ENCODE peak calls at places on chromosomes 13 and 19, in five cellular contexts. One of them, this sample, is unnamed.

GRCh38 chr19:47729799-47730520 is 15.4 kb upstream of the NOP53 start:
- DNase-seq in adrenal gland: peak; percentile 54
- DNase-seq in tibial artery: peak; percentile 88
- DNase-seq in cardiac muscle cell: peak; percentile 72
- DNase-seq in GM23248: peak; percentile 36
- DNase-seq in this sample: no peak

GRCh38 chr19:35178701-35179100 is 24.2 kb downstream of the FXYD5 start:
- DNase-seq in cardiac muscle cell: peak; percentile 62
- DNase-seq in GM23248: peak; percentile 41
- DNase-seq in adrenal gland: no peak
- DNase-seq in tibial artery: no peak
- DNase-seq in this sample: no peak

GRCh38 chr19:12833747-12834417 is 497 bp downstream of the RTBDN start:
- DNase-seq in GM23248: peak; percentile 45
- DNase-seq in cardiac muscle cell: peak; percentile 18
- DNase-seq in tibial artery: no peak
- DNase-seq in adrenal gland: no peak
- DNase-seq in this sample: no peak

GRCh38 chr19:16258440-16258903 is 60.8 kb downstream of the AP1M1 start:
- DNase-seq in tibial artery: peak; percentile 84
- DNase-seq in adrenal gland: peak; percentile 65
- DNase-seq in GM23248: no peak
- DNase-seq in cardiac muscle cell: peak; percentile 43
- DNase-seq in this sample: no peak

GRCh38 chr19:13315495-13315894 is 165.3 kb downstream of the IER2 start:
- DNase-seq in cardiac muscle cell: no peak
- DNase-seq in tibial artery: no peak
- DNase-seq in GM23248: no peak
- DNase-seq in adrenal gland: no peak
- DNase-seq in this sample: no peak

GRCh38 chr19:15452111-15453047 is 2.6 kb upstream of the WIZ start:
- DNase-seq in GM23248: peak; percentile 88
- DNase-seq in tibial artery: peak; percentile 95
- DNase-seq in adrenal gland: peak; percentile 97
- DNase-seq in cardiac muscle cell: peak; percentile 91
- DNase-seq in this sample: peak; percentile 49

GRCh38 chr19:18291590-18292459 is 10.4 kb upstream of the JUND start:
- DNase-seq in cardiac muscle cell: peak; percentile 93
- DNase-seq in adrenal gland: peak; percentile 91
- DNase-seq in GM23248: peak; percentile 86
- DNase-seq in tibial artery: peak; percentile 96
- DNase-seq in this sample: peak; percentile 66

GRCh38 chr13:62320731-62321130 is 905.1 kb upstream of the PCDH20 start:
- DNase-seq in cardiac muscle cell: no peak
- DNase-seq in adrenal gland: no peak
- DNase-seq in GM23248: no peak
- DNase-seq in tibial artery: no peak
- DNase-seq in this sample: no peak

GRCh38 chr13:102255409-102255808 is 146.4 kb downstream of the FGF14 start:
- DNase-seq in adrenal gland: no peak
- DNase-seq in GM23248: no peak
- DNase-seq in cardiac muscle cell: no peak
- DNase-seq in tibial artery: no peak
- DNase-seq in this sample: no peak

GRCh38 chr13:112711528-112712265 is 21.9 kb downstream of the ATP11A start:
- DNase-seq in GM23248: peak; percentile 98
- DNase-seq in tibial artery: peak; percentile 91
- DNase-seq in adrenal gland: peak; percentile 88
- DNase-seq in cardiac muscle cell: peak; percentile 99
- DNase-seq in this sample: peak; percentile 74

GRCh38 chr19:8377598-8377997 is 12.6 kb upstream of the RAB11B start:
- DNase-seq in GM23248: no peak
- DNase-seq in tibial artery: no peak
- DNase-seq in cardiac muscle cell: no peak
- DNase-seq in adrenal gland: no peak
- DNase-seq in this sample: no peak

GRCh38 chr13:64662887-64663593 is 2567.1 kb downstream of the PCDH9 start:
- DNase-seq in adrenal gland: no peak
- DNase-seq in GM23248: no peak
- DNase-seq in cardiac muscle cell: no peak
- DNase-seq in tibial artery: no peak
- DNase-seq in this sample: no peak

GRCh38 chr19:4676955-4677731 is 7.0 kb upstream of the MYDGF start:
- DNase-seq in cardiac muscle cell: peak; percentile 52
- DNase-seq in GM23248: peak; percentile 67
- DNase-seq in tibial artery: no peak
- DNase-seq in adrenal gland: peak; percentile 62
- DNase-seq in this sample: no peak

GRCh38 chr13:112658807-112659206 is 31.0 kb upstream of the ATP11A start:
- DNase-seq in cardiac muscle cell: no peak
- DNase-seq in tibial artery: no peak
- DNase-seq in GM23248: no peak
- DNase-seq in adrenal gland: no peak
- DNase-seq in this sample: no peak

GRCh38 chr19:7519411-7520130 is 2.9 kb upstream of the MCOLN1 start:
- DNase-seq in adrenal gland: no peak
- DNase-seq in cardiac muscle cell: no peak
- DNase-seq in tibial artery: no peak
- DNase-seq in GM23248: no peak
- DNase-seq in this sample: no peak

GRCh38 chr19:3275583-3276340 is 51.3 kb downstream of the CELF5 start:
- DNase-seq in adrenal gland: peak; percentile 77
- DNase-seq in GM23248: peak; percentile 90
- DNase-seq in tibial artery: no peak
- DNase-seq in cardiac muscle cell: peak; percentile 81
- DNase-seq in this sample: peak; percentile 7

GRCh38 chr13:41696163-41697003 is 239.0 kb downstream of the RGCC start:
- DNase-seq in tibial artery: no peak
- DNase-seq in adrenal gland: no peak
- DNase-seq in cardiac muscle cell: peak; percentile 68
- DNase-seq in GM23248: peak; percentile 85
- DNase-seq in this sample: no peak

GRCh38 chr13:63403726-63404125 is 1988.1 kb upstream of the PCDH20 start:
- DNase-seq in adrenal gland: no peak
- DNase-seq in GM23248: no peak
- DNase-seq in cardiac muscle cell: no peak
- DNase-seq in tibial artery: no peak
- DNase-seq in this sample: no peak

GRCh38 chr13:83709751-83710515 is 172.3 kb downstream of the SLITRK1 start:
- DNase-seq in GM23248: no peak
- DNase-seq in cardiac muscle cell: no peak
- DNase-seq in tibial artery: no peak
- DNase-seq in adrenal gland: no peak
- DNase-seq in this sample: no peak

GRCh38 chr19:12331211-12331941 is 2.1 kb downstream of the ZNF563 start:
- DNase-seq in cardiac muscle cell: no peak
- DNase-seq in GM23248: no peak
- DNase-seq in tibial artery: no peak
- DNase-seq in adrenal gland: no peak
- DNase-seq in this sample: no peak

GRCh38 chr19:28519950-28520861 is 692.7 kb downstream of the UQCRFS1 start:
- DNase-seq in GM23248: peak; percentile 79
- DNase-seq in cardiac muscle cell: no peak
- DNase-seq in adrenal gland: peak; percentile 46
- DNase-seq in tibial artery: no peak
- DNase-seq in this sample: no peak

GRCh38 chr19:10670187-10670586 is 16.0 kb downstream of the ILF3 start:
- DNase-seq in cardiac muscle cell: no peak
- DNase-seq in GM23248: peak; percentile 60
- DNase-seq in tibial artery: no peak
- DNase-seq in adrenal gland: no peak
- DNase-seq in this sample: no peak

GRCh38 chr19:38660724-38661123 is 13.3 kb downstream of the ACTN4 start:
- DNase-seq in GM23248: no peak
- DNase-seq in cardiac muscle cell: no peak
- DNase-seq in tibial artery: no peak
- DNase-seq in adrenal gland: no peak
- DNase-seq in this sample: no peak

GRCh38 chr19:38658462-38659306 is 11.2 kb downstream of the ACTN4 start:
- DNase-seq in cardiac muscle cell: peak; percentile 99
- DNase-seq in tibial artery: peak; percentile 82
- DNase-seq in GM23248: peak; percentile 99
- DNase-seq in adrenal gland: peak; percentile 80
- DNase-seq in this sample: no peak

GRCh38 chr19:38656171-38656981 is 8.9 kb downstream of the ACTN4 start:
- DNase-seq in adrenal gland: no peak
- DNase-seq in tibial artery: no peak
- DNase-seq in GM23248: peak; percentile 79
- DNase-seq in cardiac muscle cell: peak; percentile 91
- DNase-seq in this sample: no peak

GRCh38 chr19:38655148-38655824 is 7.8 kb downstream of the ACTN4 start:
- DNase-seq in tibial artery: no peak
- DNase-seq in adrenal gland: no peak
- DNase-seq in GM23248: peak; percentile 66
- DNase-seq in cardiac muscle cell: no peak
- DNase-seq in this sample: no peak

GRCh38 chr19:38657633-38658222 is 10.3 kb downstream of the ACTN4 start:
- DNase-seq in adrenal gland: no peak
- DNase-seq in GM23248: peak; percentile 98
- DNase-seq in cardiac muscle cell: no peak
- DNase-seq in tibial artery: no peak
- DNase-seq in this sample: no peak
- H3K4me3 ChIP-seq in adrenal gland: no peak overlapping the region
- H3K4me3 ChIP-seq in GM23248: peak overlapping the region; percentile 53
- H3K4me3 ChIP-seq in cardiac muscle cell: no peak overlapping the region
- H3K4me3 ChIP-seq in tibial artery: no peak overlapping the region
- H3K4me3 ChIP-seq in this sample: peak overlapping the region; percentile 26

GRCh38 chr13:44075113-44075512 is 195.4 kb downstream of the LACC1 start:
- DNase-seq in adrenal gland: no peak
- DNase-seq in cardiac muscle cell: no peak
- DNase-seq in tibial artery: no peak
- DNase-seq in GM23248: no peak
- DNase-seq in this sample: no peak

GRCh38 chr13:44084146-44084545 is 204.4 kb downstream of the LACC1 start:
- DNase-seq in tibial artery: no peak
- DNase-seq in adrenal gland: no peak
- DNase-seq in cardiac muscle cell: no peak
- DNase-seq in GM23248: no peak
- DNase-seq in this sample: no peak

GRCh38 chr13:44079413-44080205 is 199.9 kb downstream of the LACC1 start:
- DNase-seq in adrenal gland: no peak
- DNase-seq in cardiac muscle cell: no peak
- DNase-seq in tibial artery: no peak
- DNase-seq in GM23248: no peak
- DNase-seq in this sample: no peak

GRCh38 chr13:44078806-44079378 is 199.2 kb downstream of the LACC1 start:
- DNase-seq in GM23248: no peak
- DNase-seq in tibial artery: no peak
- DNase-seq in adrenal gland: no peak
- DNase-seq in cardiac muscle cell: no peak
- DNase-seq in this sample: no peak
- H3K27ac ChIP-seq in GM23248: no peak overlapping the region
- H3K27ac ChIP-seq in tibial artery: no peak overlapping the region
- H3K27ac ChIP-seq in adrenal gland: no peak overlapping the region
- H3K27ac ChIP-seq in cardiac muscle cell: no peak overlapping the region
- H3K27ac ChIP-seq in this sample: no peak overlapping the region

GRCh38 chr13:21014139-21014665 is 47.2 kb downstream of the LATS2 start:
- DNase-seq in tibial artery: peak; percentile 44
- DNase-seq in cardiac muscle cell: no peak
- DNase-seq in adrenal gland: no peak
- DNase-seq in GM23248: no peak
- DNase-seq in this sample: no peak
- H3K4me3 ChIP-seq in tibial artery: no peak overlapping the region
- H3K4me3 ChIP-seq in cardiac muscle cell: no peak overlapping the region
- H3K4me3 ChIP-seq in adrenal gland: no peak overlapping the region
- H3K4me3 ChIP-seq in GM23248: peak overlapping the region; percentile 9
- H3K4me3 ChIP-seq in this sample: peak overlapping the region; percentile 2

GRCh38 chr19:39660661-39661060 is 4.9 kb downstream of the LGALS16 start:
- DNase-seq in cardiac muscle cell: no peak
- DNase-seq in tibial artery: no peak
- DNase-seq in GM23248: no peak
- DNase-seq in adrenal gland: no peak
- DNase-seq in this sample: no peak

GRCh38 chr19:39655613-39656012 is at the start of gene LGALS16:
- DNase-seq in tibial artery: no peak
- DNase-seq in adrenal gland: no peak
- DNase-seq in cardiac muscle cell: no peak
- DNase-seq in GM23248: no peak
- DNase-seq in this sample: no peak

GRCh38 chr19:39661565-39661964 is 5.9 kb downstream of the LGALS16 start:
- DNase-seq in tibial artery: no peak
- DNase-seq in cardiac muscle cell: no peak
- DNase-seq in adrenal gland: no peak
- DNase-seq in GM23248: no peak
- DNase-seq in this sample: no peak

DNA sequence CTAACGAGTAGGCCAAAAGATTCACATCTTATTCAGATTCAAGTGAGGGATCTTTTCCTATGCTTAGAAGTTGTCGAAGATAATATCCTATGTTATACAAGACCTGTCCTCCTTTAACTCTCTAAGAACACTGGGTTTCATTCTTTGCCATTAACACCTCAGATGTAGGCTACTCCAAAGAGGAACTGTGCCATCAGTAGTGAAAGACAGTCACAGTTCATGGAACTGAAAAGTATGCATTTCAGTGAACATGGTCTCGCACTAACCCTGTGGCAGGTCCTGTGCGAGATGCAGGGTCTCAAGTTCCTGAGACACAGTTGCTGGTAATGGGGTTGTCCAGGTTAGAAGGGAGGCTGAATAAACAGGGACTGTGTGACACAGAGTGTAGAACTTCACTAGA is 4.1 kb downstream of the LGALS16 start:
- DNase-seq in GM23248: no peak
- DNase-seq in tibial artery: no peak
- DNase-seq in cardiac muscle cell: no peak
- DNase-seq in adrenal gland: no peak
- DNase-seq in this sample: no peak
- H3K27ac ChIP-seq in GM23248: no peak overlapping the region
- H3K27ac ChIP-seq in tibial artery: no peak overlapping the region
- H3K27ac ChIP-seq in cardiac muscle cell: no peak overlapping the region
- H3K27ac ChIP-seq in adrenal gland: no peak overlapping the region
- H3K27ac ChIP-seq in this sample: no peak overlapping the region